ENCODE peak calls at places on chromosomes 4 and X, in five cellular contexts. H is omental fat pad, W is astrocyte of the spinal cord, S is endothelial cell, Z is neural crest cell. J is an unnamed sample.

GRCh38 chr4:4696521-4696920 is 154.7 kb upstream of the STX18 start:
- DNase-seq in Z (no peak), H (no peak), S (no peak), W (no peak), J (no peak)

GRCh38 chr4:8906991-8907595 is 35.5 kb upstream of the HMX1 start:
- DNase-seq in Z (no peak), S (no peak), W (no peak), H (no peak), J (no peak)

GRCh38 chrX:45769919-45770582 is 569.4 kb upstream of the DIPK2B start:
- DNase-seq in H (no peak), Z (peak), S (no peak), W (peak), J (no peak)

GRCh38 chr4:6492027-6492590 is 19.7 kb upstream of the PPP2R2C start:
- DNase-seq in H (no peak), W (no peak), Z (no peak), S (no peak), J (no peak)

GRCh38 chrX:120244395-120244734 is 6.2 kb upstream of the ZBTB33 start:
- DNase-seq in S (no peak), W (no peak), H (no peak), Z (no peak), J (no peak)

GRCh38 chr4:1857931-1858330 is 2.0 kb upstream of the LETM1 start:
- DNase-seq in Z (no peak), S (no peak), W (no peak), H (no peak), J (no peak)

GRCh38 chr4:169117591-169118081 is 107.6 kb upstream of the CBR4 start:
- DNase-seq in Z (no peak), S (no peak), W (peak), H (no peak), J (no peak)

GRCh38 chrX:84189125-84189524 is 1.1 kb upstream of the RPS6KA6 start:
- DNase-seq in S (no peak), H (no peak), Z (no peak), W (no peak), J (no peak)

GRCh38 chrX:16822723-16823122 is 36.5 kb downstream of the TXLNG start:
- DNase-seq in H (no peak), W (peak), Z (no peak), S (no peak), J (no peak)

GRCh38 chrX:151871244-151871643 is 41.4 kb upstream of the MAGEA4 start:
- DNase-seq in W (peak), Z (no peak), H (no peak), S (no peak), J (no peak)

GRCh38 chr4:23938796-23939195 is 48.9 kb upstream of the PPARGC1A start:
- DNase-seq in W (no peak), H (no peak), S (no peak), Z (no peak), J (no peak)

GRCh38 chrX:129665916-129666644 is 11.3 kb upstream of the APLN start:
- DNase-seq in H (no peak), Z (no peak), W (peak), S (no peak), J (no peak)

GRCh38 chr4:117983541-117984451 is 50.5 kb upstream of the NDST3 start:
- DNase-seq in S (no peak), H (no peak), Z (no peak), W (peak), J (no peak)

GRCh38 chrX:26845051-26845450 is 618.1 kb downstream of the PPP4R3C start:
- DNase-seq in S (no peak), Z (no peak), W (peak), H (no peak), J (no peak)

GRCh38 chr4:127574643-127575042 is 58.1 kb upstream of the INTU start:
- DNase-seq in H (no peak), S (no peak), Z (no peak), W (no peak), J (no peak)

GRCh38 chr4:85762204-85762884 is 287.4 kb downstream of the ARHGAP24 start:
- DNase-seq in H (no peak), W (peak), S (no peak), Z (no peak), J (no peak)

GRCh38 chrX:110145305-110145704 is 142.4 kb downstream of the TMEM164 start:
- DNase-seq in S (no peak), H (no peak), W (no peak), Z (no peak), J (peak)

GRCh38 chr4:88522702-88523324 is 763 bp downstream of the PYURF start:
- DNase-seq in W (peak), S (peak), H (no peak), Z (peak), J (peak)

GRCh38 chrX:1453951-1454785 is 1.5 kb upstream of the ASMTL start:
- DNase-seq in S (peak), Z (peak), W (peak), H (peak), J (peak)

GRCh38 chr4:54554339-54554990 is 103.3 kb upstream of the KIT start:
- DNase-seq in Z (no peak), S (no peak), W (no peak), H (no peak), J (no peak)

GRCh38 chr4:106985830-106986229 is 50.3 kb downstream of the DKK2 start:
- DNase-seq in H (no peak), W (peak), Z (no peak), S (no peak), J (no peak)

GRCh38 chr4:59598233-59598618 is 1601.9 kb upstream of the ADGRL3 start:
- DNase-seq in Z (no peak), S (no peak), W (no peak), H (no peak), J (no peak)

GRCh38 chr4:1082215-1083182 is 30.9 kb downstream of the RNF212 start:
- DNase-seq in S (no peak), Z (no peak), H (peak), W (peak), J (peak)

GRCh38 chr4:146520894-146521542 is 722 bp downstream of the SLC10A7 start:
- DNase-seq in Z (no peak), H (no peak), S (no peak), W (peak), J (peak)

GRCh38 chrX:65587616-65588526 is 53.3 kb upstream of the LAS1L start:
- DNase-seq in H (peak), W (peak), Z (no peak), S (no peak), J (no peak)

GRCh38 chr4:12583286-12583685 is 900.9 kb downstream of the RAB28 start:
- DNase-seq in W (peak), Z (no peak), H (no peak), S (no peak), J (no peak)

GRCh38 chrX:47501226-47502071 is 18.4 kb upstream of the ZNF41 start:
- DNase-seq in W (peak), H (no peak), S (no peak), Z (no peak), J (peak)

GRCh38 chrX:19107035-19107434 is 15.2 kb downstream of the ADGRG2 start:
- DNase-seq in H (no peak), Z (no peak), S (no peak), W (no peak), J (no peak)

GRCh38 chr4:89268572-89269180 is 38.9 kb downstream of the GPRIN3 start:
- DNase-seq in H (no peak), W (no peak), Z (no peak), S (no peak), J (no peak)

GRCh38 chr4:171067422-171067821 is 745.8 kb upstream of the GALNTL6 start:
- DNase-seq in H (no peak), Z (no peak), S (no peak), W (no peak), J (peak)

GRCh38 chrX:73922856-73923429 is 359.9 kb downstream of the CHIC1 start:
- DNase-seq in Z (no peak), S (no peak), H (no peak), W (peak), J (no peak)

GRCh38 chr4:19689511-19689910 is 562.2 kb upstream of the SLIT2 start:
- DNase-seq in H (no peak), W (peak), Z (no peak), S (no peak), J (no peak)

GRCh38 chr4:139884438-139884837 is 218.8 kb downstream of the MGST2 start:
- DNase-seq in W (no peak), S (no peak), H (no peak), Z (no peak), J (no peak)

GRCh38 chr4:176920694-176921093 is 128.0 kb upstream of the VEGFC start:
- DNase-seq in Z (no peak), S (no peak), W (peak), H (no peak), J (no peak)

GRCh38 chrX:147832707-147833348 is 78.9 kb upstream of the FMR1 start:
- DNase-seq in Z (no peak), H (no peak), W (no peak), S (no peak), J (no peak)

GRCh38 chrX:147838465-147839131 is 73.1 kb upstream of the FMR1 start:
- DNase-seq in S (no peak), W (no peak), H (no peak), Z (no peak), J (no peak)
- TF ChIP-seq CTCF in S (peak), W (peak), H (no peak), Z (peak), J (peak)

GRCh38 chr4:99471349-99471748 is 36.2 kb upstream of the ADH7 start:
- DNase-seq in S (no peak), Z (no peak), W (no peak), H (no peak), J (no peak)
- TF ChIP-seq CTCF in S (no peak), Z (no peak), W (no peak), H (no peak), J (no peak)

DNA sequence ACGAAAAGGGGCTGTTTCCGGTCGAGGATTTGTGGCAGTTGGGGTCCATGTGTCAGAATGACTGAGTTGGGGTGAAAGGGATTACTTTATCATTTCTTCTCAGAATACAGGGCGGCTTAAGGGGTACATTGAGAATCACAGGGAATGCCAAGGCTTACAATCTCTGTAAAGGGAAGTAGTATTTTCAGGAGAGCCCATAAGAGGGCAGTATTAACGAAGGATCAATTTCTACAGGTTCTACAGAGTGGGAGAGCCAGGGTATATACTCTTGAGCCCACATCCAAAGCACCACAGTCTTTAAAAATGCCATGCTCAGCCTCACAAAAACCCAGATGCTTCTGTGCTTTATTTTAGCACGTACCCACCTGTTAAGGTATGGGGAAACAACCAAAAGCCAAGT is 67.7 kb upstream of the ZXDA start:
- DNase-seq in H (no peak), W (no peak), S (no peak), Z (no peak), J (no peak)
- TF ChIP-seq CTCF in H (no peak), W (no peak), S (no peak), Z (no peak), J (no peak)

GRCh38 chr4:14254252-14254651 is 626.7 kb upstream of the BOD1L1 start:
- DNase-seq in H (peak), S (peak), W (peak), Z (peak), J (peak)
- TF ChIP-seq CTCF in H (no peak), S (peak), W (peak), Z (peak), J (peak)

DNA sequence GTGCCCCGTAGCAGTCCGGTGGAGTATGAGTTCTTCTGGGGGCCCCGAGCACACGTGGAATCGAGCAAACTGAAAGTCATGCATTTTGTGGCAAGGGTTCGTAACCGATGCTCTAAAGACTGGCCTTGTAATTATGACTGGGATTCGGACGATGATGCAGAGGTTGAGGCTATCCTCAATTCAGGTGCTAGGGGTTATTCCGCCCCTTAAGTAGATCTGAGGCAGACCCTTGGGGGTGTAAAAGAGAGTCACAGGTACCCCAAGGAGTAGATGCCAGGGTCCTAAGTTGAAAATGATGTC is 848 bp downstream of the MAGEH1 start:
- DNase-seq in S (no peak), W (no peak), H (no peak), Z (no peak), J (peak)
- TF ChIP-seq CTCF in S (no peak), W (no peak), H (no peak), Z (no peak), J (no peak)

DNA sequence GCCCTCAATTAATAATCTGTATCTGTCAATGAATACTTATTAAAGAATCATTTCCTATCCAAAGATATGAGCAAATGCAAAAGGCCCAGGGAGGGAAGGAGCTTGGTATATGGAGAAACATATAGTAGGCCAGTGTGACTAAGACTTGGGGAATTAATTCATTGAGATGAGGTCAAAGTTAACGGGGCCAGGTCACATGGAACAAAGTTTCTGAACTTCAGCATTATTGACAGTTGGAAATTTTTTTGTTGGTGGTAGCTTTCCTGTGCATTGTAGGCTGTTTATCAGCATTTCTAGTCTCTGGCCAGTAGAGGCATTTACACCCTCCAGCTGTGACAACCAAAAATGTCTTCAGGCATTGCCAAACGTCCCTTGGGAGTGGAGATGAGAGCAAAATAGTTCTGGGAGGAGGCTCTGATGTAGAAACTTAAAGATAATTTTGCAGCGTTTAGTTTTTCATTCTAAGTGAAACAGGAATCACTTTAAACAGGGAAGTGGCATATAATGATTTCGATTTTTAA is 202.0 kb downstream of the SLC4A4 start:
- DNase-seq in Z (no peak), S (no peak), W (no peak), H (no peak), J (no peak)
- TF ChIP-seq CTCF in Z (no peak), S (no peak), W (peak), H (no peak), J (peak)

GRCh38 chrX:118763489-118763888 is 36.1 kb downstream of the IL13RA1 start:
- DNase-seq in Z (no peak), W (no peak), H (no peak), S (no peak), J (no peak)

GRCh38 chrX:118760025-118760424 is 32.6 kb downstream of the IL13RA1 start:
- DNase-seq in H (no peak), W (no peak), S (no peak), Z (no peak), J (no peak)

GRCh38 chrX:118758511-118758910 is 31.1 kb downstream of the IL13RA1 start:
- DNase-seq in S (no peak), H (no peak), Z (no peak), W (no peak), J (no peak)

GRCh38 chrX:118764122-118764521 is 36.7 kb downstream of the IL13RA1 start:
- DNase-seq in W (no peak), S (no peak), Z (no peak), H (no peak), J (no peak)

DNA sequence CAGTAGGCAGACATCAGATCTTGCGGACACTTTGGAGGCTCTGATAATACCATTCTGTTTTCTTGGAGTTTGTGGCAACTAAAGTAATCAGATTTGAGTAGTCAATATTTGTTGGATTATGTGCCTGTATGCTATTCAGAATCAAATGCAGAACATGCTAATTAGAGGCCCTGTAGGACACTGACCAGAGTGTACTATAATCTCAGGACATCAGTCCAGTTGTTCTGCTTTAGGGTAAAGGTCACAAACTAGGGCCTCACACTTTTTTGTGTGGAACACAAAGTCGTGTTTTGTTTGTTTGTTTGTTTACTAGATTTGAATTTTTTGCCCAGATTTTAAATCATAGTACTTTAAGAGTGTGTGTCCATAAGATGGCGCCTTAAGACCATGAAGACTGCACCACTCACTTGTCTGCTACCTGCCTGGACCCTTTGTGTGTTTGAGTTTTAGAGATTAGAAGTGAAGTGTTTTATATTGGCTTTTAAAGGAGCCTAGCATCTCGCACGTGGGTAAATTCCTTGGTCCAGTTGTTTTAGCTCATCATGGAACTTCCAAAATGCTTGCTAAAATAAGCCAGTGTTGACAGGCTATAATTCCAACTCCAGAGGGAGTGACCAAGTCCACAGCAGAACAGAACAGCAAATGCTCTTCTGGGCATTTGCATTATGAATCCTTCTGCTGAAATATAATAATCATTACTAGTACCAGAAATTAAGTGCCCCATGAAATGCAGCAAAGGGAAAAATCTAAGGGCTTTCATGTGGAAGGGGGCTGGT is 34.7 kb downstream of the IL13RA1 start:
- DNase-seq in H (no peak), S (no peak), W (no peak), Z (no peak), J (no peak)
- TF ChIP-seq CTCF in H (no peak), S (no peak), W (no peak), Z (peak), J (peak)

GRCh38 chrX:154717824-154718223 is 33.1 kb downstream of the GAB3 start:
- DNase-seq in S (no peak), W (peak), H (no peak), Z (no peak), J (no peak)
- TF ChIP-seq CTCF in S (no peak), W (no peak), H (no peak), Z (no peak), J (no peak)

J was measured in MM.1S.